ENCODE peak calls at places on chromosomes 2 and 18, in five cellular contexts. L is HL-60, X is fibroblast of lung, B is astrocyte of the cerebellum, R is uterus. J is an unnamed sample.

GRCh38 chr2:38862481-38862880 is 13.3 kb downstream of the DHX57 start:
- DNase-seq in X (peak; percentile 2), L (no peak), R (no peak), B (no peak), J (no peak)

GRCh38 chr2:64524604-64525322 is 635 bp downstream of the AFTPH start:
- DNase-seq in X (no peak), B (no peak), L (no peak), R (no peak), J (peak; percentile 6)

GRCh38 chr18:23879966-23880565 is 134.5 kb upstream of the TTC39C start:
- DNase-seq in R (no peak), L (no peak), X (no peak), B (no peak), J (no peak)

GRCh38 chr18:48017625-48018024 is 87.2 kb upstream of the SMAD2 start:
- DNase-seq in B (no peak), R (no peak), X (no peak), L (no peak), J (no peak)

GRCh38 chr2:12424219-12424618 is 292.5 kb upstream of the TRIB2 start:
- DNase-seq in L (no peak), R (no peak), B (no peak), X (no peak), J (no peak)

GRCh38 chr2:40401896-40402295 is 50.0 kb downstream of the SLC8A1 start:
- DNase-seq in B (peak; percentile 45), L (no peak), R (no peak), X (peak; percentile 94), J (peak; percentile 93)

GRCh38 chr2:158718196-158718585 is 76.9 kb upstream of the DAPL1 start:
- DNase-seq in L (no peak), X (no peak), R (no peak), B (no peak), J (no peak)

GRCh38 chr18:22709288-22710060 is 223.7 kb upstream of the RBBP8 start:
- DNase-seq in B (no peak), R (peak; percentile 74), L (no peak), X (peak; percentile 80), J (peak; percentile 9)

GRCh38 chr2:128187032-128187654 is 96.1 kb downstream of the UGGT1 start:
- DNase-seq in B (peak; percentile 56), R (no peak), X (peak; percentile 81), L (no peak), J (peak; percentile 80)

GRCh38 chr2:27071990-27072830 is 756 bp upstream of the OST4 start:
- DNase-seq in X (peak; percentile 81), B (peak; percentile 62), R (peak; percentile 92), L (no peak), J (peak; percentile 74)

GRCh38 chr2:27069961-27070618 is 1.4 kb downstream of the OST4 start:
- DNase-seq in X (no peak), B (no peak), R (no peak), L (no peak), J (no peak)

GRCh38 chr2:27070653-27071276 is 689 bp downstream of the OST4 start:
- DNase-seq in R (no peak), X (no peak), B (no peak), L (no peak), J (no peak)

GRCh38 chr2:27072950-27073349 is 1.5 kb upstream of the OST4 start:
- DNase-seq in X (peak; percentile 88), L (no peak), B (peak; percentile 63), R (no peak), J (peak; percentile 50)

DNA sequence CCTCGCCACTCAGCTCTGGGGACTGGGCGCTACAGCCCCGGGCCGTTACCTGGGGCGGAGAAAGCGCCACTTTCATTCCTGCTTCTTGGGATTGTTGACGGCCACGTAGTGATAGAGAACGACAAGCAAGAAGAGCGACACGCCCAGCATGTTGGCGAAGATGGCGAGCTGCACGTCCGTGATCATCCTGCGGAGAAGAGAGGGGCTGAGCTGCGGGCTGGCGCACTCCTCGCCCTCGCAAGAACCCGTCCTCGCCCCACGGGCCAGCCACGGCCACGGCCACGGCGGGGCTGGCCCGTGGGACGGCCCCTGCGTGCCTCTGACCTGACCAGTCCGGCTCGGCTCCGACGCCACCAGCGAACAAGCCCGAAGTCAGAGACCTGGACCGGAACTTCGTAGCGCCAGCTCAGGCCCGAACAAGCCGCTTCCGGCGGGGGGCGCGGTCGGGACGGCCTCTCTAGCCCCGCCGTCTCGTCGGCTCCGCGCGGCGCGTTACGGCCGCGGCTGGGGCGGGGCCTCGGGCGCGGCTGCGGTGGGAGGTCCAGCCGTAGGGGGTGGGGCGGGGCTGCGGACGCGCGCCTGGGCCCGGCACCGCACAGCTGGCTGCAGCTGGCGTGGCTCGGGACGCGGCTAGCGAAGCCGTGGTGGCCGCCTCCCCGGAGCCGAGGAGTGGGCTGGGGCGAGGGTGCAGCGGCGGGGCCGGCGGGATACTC is at the start of gene OST4:
- DNase-seq in R (peak; percentile 95), L (peak; percentile 89), B (peak; percentile 70), X (peak; percentile 92), J (peak; percentile 93)
- TF ChIP-seq CTCF in R (peak; percentile 18), L (no peak), B (no peak), X (no peak), J (no peak)

DNA sequence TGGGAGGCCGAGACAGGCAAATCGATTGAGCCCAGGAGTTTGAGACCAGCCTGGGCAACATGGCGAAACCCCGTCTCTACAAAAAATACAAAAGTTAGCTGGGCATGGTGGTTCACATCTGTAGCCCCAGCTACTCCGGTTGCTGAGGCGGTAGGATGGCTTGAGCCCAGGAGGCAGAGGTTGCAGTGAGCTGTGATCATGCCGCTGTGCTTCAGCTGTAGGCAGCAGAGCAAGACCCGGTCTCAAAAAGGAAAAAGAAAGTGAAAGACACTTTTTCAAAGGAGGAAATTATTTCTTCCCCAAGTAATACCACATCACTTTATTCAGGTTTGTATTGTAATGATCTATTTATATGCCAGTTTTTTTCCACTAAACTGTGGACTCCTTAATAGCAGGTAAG is 35.7 kb upstream of the TAF4B start:
- DNase-seq in R (no peak), B (no peak), L (no peak), X (no peak), J (no peak)
- H3K4me3 ChIP-seq in R (no peak overlapping the region), B (no peak overlapping the region), L (no peak overlapping the region), X (no peak overlapping the region), J (no peak overlapping the region)

GRCh38 chr2:11155326-11156059 is at the start of gene SLC66A3:
- DNase-seq in X (peak; percentile 87), R (no peak), L (peak; percentile 76), B (peak; percentile 64), J (peak; percentile 91)
- TF ChIP-seq CTCF in X (no peak), R (no peak), L (no peak), B (no peak), J (no peak)

DNA sequence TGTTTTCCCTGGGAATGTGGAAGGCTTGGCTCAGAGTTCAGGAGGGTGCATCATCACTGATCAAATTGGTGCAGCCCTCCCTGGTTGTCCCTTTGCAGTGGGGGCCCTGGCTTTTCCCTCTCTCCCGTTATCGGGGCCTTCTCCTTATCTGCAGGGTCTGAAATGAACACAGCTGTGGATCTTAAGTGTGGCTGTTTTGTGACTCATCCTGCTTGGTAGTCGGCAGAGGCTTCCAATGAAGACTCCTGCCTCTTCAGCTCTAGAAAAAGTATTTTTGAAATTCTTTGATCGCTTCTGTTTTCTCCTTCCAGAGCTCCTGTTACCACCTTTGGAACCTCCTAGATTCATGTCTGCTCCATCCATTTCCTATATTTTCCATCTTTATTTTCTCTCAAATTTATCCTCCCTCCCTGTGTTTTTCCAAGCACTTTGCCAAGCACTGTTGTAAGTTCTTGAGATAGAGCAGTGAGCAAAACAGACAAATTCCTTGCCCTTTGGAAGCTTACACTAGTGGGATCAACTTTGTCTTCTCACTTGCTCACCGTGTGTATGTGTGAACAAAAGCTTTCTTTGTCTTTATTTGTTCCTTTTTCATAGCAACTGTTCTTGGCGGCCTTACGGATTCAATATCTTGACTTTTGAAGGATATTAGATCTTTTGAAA is 45.7 kb downstream of the RALB start:
- DNase-seq in R (no peak), L (no peak), X (peak; percentile 87), B (no peak), J (peak; percentile 74)
- H3K4me3 ChIP-seq in R (no peak overlapping the region), L (no peak overlapping the region), X (no peak overlapping the region), B (no peak overlapping the region), J (no peak overlapping the region)

GRCh38 chr2:240560480-240561324 is 545 bp downstream of the DUSP28 start:
- DNase-seq in R (peak; percentile 100), L (peak; percentile 96), X (peak; percentile 97), B (peak; percentile 93), J (peak; percentile 99)

GRCh38 chr2:240564191-240564570 is 4.0 kb downstream of the DUSP28 start:
- DNase-seq in R (no peak), B (no peak), L (no peak), X (no peak), J (no peak)

GRCh38 chr2:240560084-240560479 is at the start of gene DUSP28:
- DNase-seq in X (peak; percentile 83), B (no peak), L (peak; percentile 85), R (peak; percentile 90), J (peak; percentile 89)

GRCh38 chr2:240559271-240559670 is 886 bp upstream of the DUSP28 start:
- DNase-seq in X (no peak), L (no peak), B (no peak), R (no peak), J (no peak)

GRCh38 chr2:240561325-240561971 is 1.3 kb downstream of the DUSP28 start:
- DNase-seq in L (no peak), R (no peak), B (no peak), X (peak; percentile 72), J (peak; percentile 85)
- TF ChIP-seq CTCF in L (no peak), R (peak; percentile 3), B (no peak), X (no peak), J (no peak)

J was measured in choroid plexus epithelial cell.